ENCODE peak calls at places on chromosomes 16 and 17, in five cellular contexts. X, O, G, I and A are unnamed samples.
A peak's percentile ranks its signal among the peaks of the same experiment; 100 is the strongest.

GRCh38 chr17:67821871-67822367 is 3.4 kb upstream of the BPTF start:
- DNase-seq in X (no peak), O (no peak), G (no peak), I (no peak), A (no peak)

GRCh38 chr17:2903193-2903974 is 107.1 kb downstream of the RAP1GAP2 start:
- DNase-seq in X (no peak), O (no peak), G (peak; percentile 94), I (no peak), A (no peak)

GRCh38 chr17:29838961-29839360 is 91.1 kb downstream of the SSH2 start:
- DNase-seq in X (no peak), O (no peak), G (no peak), I (peak; percentile 53), A (no peak)

GRCh38 chr16:2468725-2469398 is 2.2 kb upstream of the NTN3 start:
- DNase-seq in X (no peak), O (no peak), G (peak; percentile 33), I (peak; percentile 30), A (no peak)

GRCh38 chr17:40433551-40434384 is 9.5 kb upstream of the IGFBP4 start:
- DNase-seq in X (no peak), O (no peak), G (no peak), I (peak; percentile 75), A (no peak)

GRCh38 chr17:16941072-16941641 is 30.8 kb downstream of the TNFRSF13B start:
- DNase-seq in X (no peak), O (no peak), G (no peak), I (peak; percentile 4), A (no peak)

GRCh38 chr16:85798901-85799496 is 345 bp downstream of the EMC8 start:
- DNase-seq in X (no peak), O (peak; percentile 21), G (no peak), I (peak; percentile 25), A (no peak)

GRCh38 chr16:27154573-27155521 is 48.5 kb upstream of the KDM8 start:
- DNase-seq in X (no peak), O (no peak), G (peak; percentile 46), I (peak; percentile 86), A (no peak)

GRCh38 chr16:12568438-12568837 is 235.2 kb downstream of the CPPED1 start:
- DNase-seq in X (no peak), O (no peak), G (no peak), I (no peak), A (no peak)

GRCh38 chr16:11234884-11235702 is 20.9 kb downstream of the SOCS1 start:
- DNase-seq in X (no peak), O (no peak), G (no peak), I (no peak), A (no peak)

GRCh38 chr16:71746442-71747046 is 22.0 kb upstream of the PHLPP2 start:
- DNase-seq in X (no peak), O (peak; percentile 5), G (no peak), I (no peak), A (no peak)

DNA sequence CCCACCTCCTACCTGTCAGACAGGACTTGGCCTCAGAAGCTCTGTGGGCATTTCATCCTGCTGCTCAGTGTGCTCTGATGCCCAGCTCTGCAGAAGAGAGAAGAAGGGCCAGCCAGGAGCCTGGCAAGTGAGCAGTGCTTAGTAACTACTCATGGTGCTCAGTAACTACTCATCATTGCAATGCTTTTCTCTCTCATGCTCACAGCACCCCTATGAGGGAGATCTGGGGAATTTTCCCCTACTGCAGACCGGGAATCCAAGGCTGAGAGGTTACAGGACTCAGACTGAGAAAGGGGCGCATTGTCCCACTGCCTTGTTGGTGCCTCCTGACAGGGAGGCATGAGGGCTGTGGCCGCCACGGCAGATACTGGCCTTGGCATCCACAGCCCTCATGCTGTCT is 261.1 kb downstream of the C16orf95 start:
- DNase-seq in X (no peak), O (peak; percentile 13), G (no peak), I (no peak), A (no peak)
- TF ChIP-seq CTCF in X (peak; percentile 47), O (peak; percentile 54), G (no peak), I (no peak), A (peak; percentile 37)

GRCh38 chr17:14818469-14818868 is 446.7 kb downstream of the PMP22 start:
- DNase-seq in X (no peak), O (peak; percentile 12), G (no peak), I (no peak), A (no peak)

GRCh38 chr17:14815079-14815478 is 450.0 kb downstream of the PMP22 start:
- DNase-seq in X (no peak), O (peak; percentile 5), G (no peak), I (no peak), A (no peak)

GRCh38 chr17:14808425-14808824 is 456.7 kb downstream of the PMP22 start:
- DNase-seq in X (no peak), O (no peak), G (no peak), I (no peak), A (no peak)

DNA sequence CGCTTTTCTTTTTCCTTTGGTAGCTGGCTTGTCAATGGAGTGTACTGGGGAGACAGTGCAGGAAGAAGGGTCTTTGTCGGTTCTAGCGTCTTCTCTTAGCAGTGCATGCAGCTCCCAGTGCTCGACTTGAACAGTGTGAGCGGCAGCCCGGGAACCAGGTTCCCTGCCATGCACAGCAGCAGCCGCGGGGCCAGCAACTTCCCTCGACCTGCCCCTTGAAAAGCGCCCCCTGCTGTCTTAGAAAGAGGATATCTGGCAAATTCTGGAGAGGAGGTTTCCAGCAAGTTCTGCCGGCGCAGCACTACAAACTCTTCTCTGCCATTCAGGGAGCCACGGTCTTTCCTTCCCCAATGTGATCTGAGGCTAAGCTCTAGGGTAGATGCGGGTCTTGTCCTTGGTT is 451.5 kb downstream of the PMP22 start:
- DNase-seq in X (no peak), O (no peak), G (no peak), I (peak; percentile 77), A (no peak)
- TF ChIP-seq CTCF in X (no peak), O (peak; percentile 48), G (peak; percentile 21), I (peak; percentile 41), A (no peak)

GRCh38 chr16:56932588-56933265 is 785 bp downstream of the HERPUD1 start:
- DNase-seq in X (no peak), O (peak; percentile 71), G (peak; percentile 87), I (peak; percentile 37), A (no peak)
- TF ChIP-seq CTCF in X (no peak), O (peak; percentile 25), G (no peak), I (no peak), A (no peak)

GRCh38 chr17:81527591-81528383 is at the start of gene FSCN2:
- DNase-seq in X (no peak), O (no peak), G (no peak), I (no peak), A (no peak)
- TF ChIP-seq CTCF in X (peak; percentile 26), O (peak; percentile 51), G (no peak), I (no peak), A (peak; percentile 58)

GRCh38 chr16:84303516-84303915 is 8.8 kb downstream of the WFDC1 start:
- DNase-seq in X (no peak), O (no peak), G (no peak), I (no peak), A (no peak)

GRCh38 chr16:84306564-84306963 is 11.9 kb downstream of the WFDC1 start:
- DNase-seq in X (no peak), O (no peak), G (no peak), I (no peak), A (no peak)

GRCh38 chr16:84310642-84311041 is 16.0 kb downstream of the WFDC1 start:
- DNase-seq in X (no peak), O (no peak), G (no peak), I (no peak), A (no peak)

GRCh38 chr16:84307209-84307954 is 12.7 kb downstream of the WFDC1 start:
- DNase-seq in X (no peak), O (no peak), G (no peak), I (no peak), A (no peak)

GRCh38 chr16:84308120-84308519 is 13.4 kb downstream of the WFDC1 start:
- DNase-seq in X (peak; percentile 11), O (peak; percentile 25), G (peak; percentile 24), I (peak; percentile 79), A (no peak)
- TF ChIP-seq CTCF in X (peak; percentile 62), O (peak; percentile 79), G (peak; percentile 17), I (peak; percentile 32), A (peak; percentile 75)

DNA sequence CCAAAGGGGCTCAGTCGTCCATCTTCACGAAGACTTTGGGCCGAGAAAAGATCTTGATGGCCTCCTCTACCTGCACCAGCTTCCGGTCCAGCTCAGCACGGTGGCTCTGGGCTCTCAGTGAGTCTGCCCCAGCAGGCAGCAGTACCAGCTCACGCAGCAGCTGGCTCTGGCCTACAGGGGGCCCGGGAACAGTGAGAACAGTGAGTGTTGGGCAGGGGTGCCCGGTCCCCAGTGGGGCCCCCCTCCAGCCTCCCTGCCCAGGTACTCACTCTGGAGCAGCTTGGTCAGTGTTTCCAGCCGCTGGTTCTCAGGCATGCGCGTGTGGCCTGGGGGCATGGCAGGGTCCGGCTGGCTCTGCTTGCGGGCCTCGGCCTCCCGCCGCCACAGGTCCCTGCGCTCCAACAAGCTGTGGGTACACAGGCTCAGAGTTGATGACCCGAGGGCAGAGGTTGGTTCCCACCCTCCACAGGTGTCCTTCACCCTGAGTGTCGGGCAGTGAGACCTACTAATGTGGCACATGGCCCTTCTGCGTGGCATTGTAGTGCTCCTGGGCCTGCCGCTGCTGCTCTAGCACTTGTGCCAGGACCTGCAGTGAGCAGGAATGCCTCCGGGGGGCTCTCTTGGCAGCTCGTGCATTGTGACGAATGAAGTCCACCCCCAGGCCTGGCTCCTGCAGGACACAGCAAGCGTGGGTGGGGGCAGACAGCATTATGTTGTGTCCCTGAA is 2.6 kb downstream of the PARD6A start:
- DNase-seq in X (no peak), O (no peak), G (peak; percentile 54), I (peak; percentile 81), A (no peak)
- TF ChIP-seq CTCF in X (peak; percentile 14), O (peak; percentile 49), G (no peak), I (no peak), A (peak; percentile 35)

GRCh38 chr17:60392042-60392844 is at the start of gene USP32:
- DNase-seq in X (peak; percentile 96), O (peak; percentile 97), G (peak; percentile 98), I (peak; percentile 98), A (peak; percentile 92)
- TF ChIP-seq CTCF in X (peak; percentile 32), O (peak; percentile 60), G (no peak), I (no peak), A (peak; percentile 27)

DNA sequence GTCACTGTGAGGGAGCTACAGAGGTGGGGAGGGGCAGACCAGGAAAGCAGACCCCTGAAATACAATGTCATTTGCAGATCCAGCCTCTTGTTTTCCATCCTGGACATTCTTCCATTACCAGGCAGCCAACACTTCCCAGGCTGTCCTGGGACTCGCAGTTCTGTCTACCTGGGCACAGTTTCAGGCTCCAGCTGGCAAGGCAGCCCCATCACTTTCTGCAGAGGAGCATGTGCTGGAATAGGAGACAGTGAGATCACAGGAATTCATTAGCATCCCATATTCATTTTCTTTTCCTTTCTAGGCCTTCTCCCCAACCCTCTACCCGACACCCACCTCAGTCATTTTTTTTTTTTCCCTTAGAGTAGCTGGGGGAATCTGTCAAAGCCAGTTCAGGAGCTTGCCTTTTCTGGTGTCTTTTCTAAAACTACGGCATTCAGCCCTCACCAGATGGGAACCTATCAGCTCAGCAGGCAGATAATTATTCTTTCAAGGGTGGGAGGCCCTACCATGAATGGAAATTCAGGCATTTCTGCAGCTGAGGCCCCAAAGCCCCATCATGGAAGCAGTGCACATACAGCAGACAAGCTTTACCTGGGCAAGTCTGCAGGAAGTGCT is 42.4 kb upstream of the FBXO47 start:
- DNase-seq in X (no peak), O (no peak), G (no peak), I (no peak), A (no peak)
- TF ChIP-seq CTCF in X (no peak), O (no peak), G (no peak), I (no peak), A (no peak)

GRCh38 chr17:72561266-72561665 is 440.4 kb downstream of the SOX9 start:
- DNase-seq in X (no peak), O (no peak), G (no peak), I (no peak), A (no peak)
- TF ChIP-seq CTCF in X (no peak), O (no peak), G (no peak), I (no peak), A (no peak)